ENCODE peak calls at places on chromosomes 3 and 15, in six cellular contexts. E, Z, Q, Y, U and C are unnamed samples.
A peak's percentile ranks its signal among the peaks of the same experiment; 100 is the strongest.

GRCh38 chr3:95172144-95172543 is 1109.3 kb downstream of the NSUN3 start:
- DNase-seq in Y (no peak), U (no peak), E (no peak), Q (no peak), Z (no peak), C (no peak)

GRCh38 chr3:13886593-13887129 is 6.8 kb upstream of the WNT7A start:
- DNase-seq in E (no peak), Z (no peak), U (no peak), Q (no peak), Y (no peak), C (no peak)

GRCh38 chr15:92884459-92884812 is 15.7 kb upstream of the CHD2 start:
- DNase-seq in Y (no peak), E (no peak), Z (no peak), U (no peak), Q (no peak), C (no peak)

GRCh38 chr3:58266577-58266976 is 29.0 kb downstream of the ABHD6 start:
- DNase-seq in U (no peak), Z (no peak), E (no peak), Y (no peak), Q (no peak), C (no peak)

GRCh38 chr15:25238126-25238525 is 200.7 kb downstream of the UBE3A start:
- DNase-seq in Y (no peak), Z (no peak), E (peak; percentile 57), U (no peak), Q (no peak), C (peak; percentile 63)

GRCh38 chr3:65344444-65344843 is 656.6 kb upstream of the ADAMTS9 start:
- DNase-seq in Q (no peak), Y (no peak), Z (no peak), U (no peak), E (no peak), C (no peak)

GRCh38 chr3:9498781-9499180 is 54.8 kb downstream of the LHFPL4 start:
- DNase-seq in E (no peak), U (no peak), Z (no peak), Q (no peak), Y (no peak), C (no peak)

GRCh38 chr15:85621096-85621495 is 173.6 kb downstream of the KLHL25 start:
- DNase-seq in Q (no peak), Z (no peak), U (no peak), E (no peak), Y (no peak), C (no peak)

GRCh38 chr15:40930430-40931299 is 1.5 kb downstream of the DLL4 start:
- DNase-seq in E (no peak), Y (no peak), U (peak; percentile 31), Q (no peak), Z (peak; percentile 82), C (peak; percentile 77)

GRCh38 chr3:65672876-65673815 is 365.6 kb downstream of the MAGI1 start:
- DNase-seq in Z (peak; percentile 52), Y (peak; percentile 65), U (peak; percentile 34), E (peak; percentile 71), Q (no peak), C (no peak)

GRCh38 chr3:112303811-112304325 is 9.9 kb upstream of the SLC9C1 start:
- DNase-seq in Y (no peak), Z (no peak), Q (no peak), U (peak; percentile 25), E (no peak), C (no peak)

GRCh38 chr3:39978293-39978692 is 168.9 kb downstream of the MYRIP start:
- DNase-seq in E (no peak), Y (no peak), Z (no peak), U (no peak), Q (no peak), C (no peak)

GRCh38 chr3:152176241-152176640 is 92.5 kb upstream of the MBNL1 start:
- DNase-seq in Y (no peak), Z (no peak), E (no peak), U (no peak), Q (no peak), C (no peak)

GRCh38 chr15:48337626-48338025 is 6.4 kb downstream of the DUT start:
- DNase-seq in E (no peak), Q (no peak), Z (no peak), Y (no peak), U (no peak), C (no peak)

GRCh38 chr15:78880242-78880533 is 7.5 kb downstream of the MORF4L1 start:
- DNase-seq in Y (no peak), Q (no peak), U (no peak), Z (no peak), E (no peak), C (no peak)

GRCh38 chr3:197031315-197032285 is 2.0 kb upstream of the MELTF start:
- DNase-seq in Z (peak; percentile 66), E (peak; percentile 87), U (peak; percentile 97), Q (peak; percentile 54), Y (peak; percentile 70), C (no peak)

GRCh38 chr3:153130312-153130977 is 31.6 kb upstream of the RAP2B start:
- DNase-seq in U (no peak), Y (no peak), Z (no peak), E (no peak), Q (no peak), C (no peak)

GRCh38 chr15:63583027-63583426 is 14.2 kb upstream of the FBXL22 start:
- DNase-seq in U (no peak), Z (no peak), Y (no peak), E (no peak), Q (no peak), C (no peak)

GRCh38 chr15:98755138-98755537 is 106.8 kb downstream of the IGF1R start:
- DNase-seq in Y (no peak), Q (no peak), Z (no peak), U (no peak), E (no peak), C (no peak)

GRCh38 chr15:70291696-70292510 is 194.2 kb upstream of the TLE3 start:
- DNase-seq in E (no peak), Y (no peak), Q (peak; percentile 51), Z (no peak), U (no peak), C (no peak)

GRCh38 chr15:49926731-49927130 is 192.3 kb downstream of the ATP8B4 start:
- DNase-seq in Y (no peak), U (no peak), E (no peak), Z (no peak), Q (no peak), C (no peak)

GRCh38 chr15:77042245-77042644 is 28.7 kb downstream of the TSPAN3 start:
- DNase-seq in Y (no peak), Q (no peak), U (no peak), E (no peak), Z (no peak), C (no peak)
- TF ChIP-seq CTCF in Y (no peak), Q (no peak), U (no peak), E (no peak), Z (no peak), C (no peak)

DNA sequence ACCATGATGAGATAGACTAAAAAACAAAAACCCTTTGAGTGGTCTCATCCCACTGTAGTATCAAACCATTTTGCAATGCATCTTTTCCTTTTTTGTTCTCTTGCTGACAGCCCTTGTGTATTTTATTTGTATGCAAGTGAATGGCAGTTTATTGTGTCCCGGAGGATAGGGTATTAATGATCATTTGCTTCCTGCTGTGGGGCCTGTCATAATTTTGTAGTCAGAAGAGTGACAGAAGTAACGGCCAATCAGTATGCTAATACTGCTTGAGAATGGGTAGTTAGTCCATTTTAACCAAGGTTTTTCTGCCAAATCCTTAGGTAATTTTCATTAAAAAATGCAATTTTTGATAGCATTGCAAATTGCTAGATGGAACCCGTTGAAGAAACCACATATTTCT is 75.5 kb upstream of the PLSCR5 start:
- DNase-seq in Q (no peak), E (no peak), Z (no peak), U (no peak), Y (no peak), C (no peak)
- TF ChIP-seq POLR2AphosphoS5 in Q (no peak), E (no peak), Z (no peak), U (no peak), Y (no peak), C (no peak)

DNA sequence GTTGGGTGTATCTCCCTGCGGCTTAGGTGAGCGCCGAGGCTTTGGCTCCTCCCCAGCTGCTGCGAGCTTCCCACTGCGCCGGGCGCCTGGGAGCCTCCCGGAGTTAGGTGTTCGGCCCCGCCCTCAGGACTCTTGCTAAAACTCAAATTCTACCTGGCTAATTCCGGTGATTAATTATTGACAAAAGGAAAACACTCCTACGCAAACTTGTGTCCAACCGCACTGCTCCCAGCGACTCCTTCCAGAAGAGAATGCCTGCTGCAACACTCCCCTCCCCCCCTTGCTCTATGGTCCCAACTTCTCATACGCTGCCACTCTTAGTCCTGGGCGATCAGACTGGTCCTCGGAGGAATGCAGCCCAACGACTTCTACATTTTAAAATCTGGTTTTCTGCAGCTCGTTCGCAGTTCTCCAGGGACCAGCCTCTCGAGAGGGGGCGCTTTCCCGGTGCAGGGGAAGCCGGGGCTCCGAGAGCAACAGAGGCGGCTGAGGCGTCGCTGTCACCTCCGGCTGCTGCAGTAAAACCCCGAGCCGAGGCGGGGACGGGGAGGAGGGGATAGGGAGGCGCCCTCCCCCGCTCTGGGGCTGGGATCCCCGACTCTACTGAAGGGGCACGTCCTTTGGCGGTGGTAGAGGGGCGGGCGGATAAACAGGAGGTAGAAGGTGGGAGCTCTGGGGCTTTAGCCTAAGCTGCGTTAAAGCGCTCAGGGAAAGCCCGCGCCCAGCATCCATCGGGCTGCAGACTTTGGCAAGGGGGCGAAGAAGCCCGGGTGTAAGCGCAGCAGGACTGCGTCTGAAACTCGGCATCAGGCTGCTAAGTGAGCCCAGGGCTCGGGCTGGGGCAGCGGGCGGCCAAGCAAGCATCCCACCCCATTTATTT is at the start of gene SPTSSB:
- DNase-seq in E (peak; percentile 54), U (no peak), Q (peak; percentile 28), Z (no peak), Y (peak; percentile 77), C (peak; percentile 80)
- TF ChIP-seq CTCF in E (no peak), U (no peak), Q (no peak), Z (no peak), Y (no peak), C (no peak)

GRCh38 chr3:7520593-7520992 is 659.7 kb downstream of the GRM7 start:
- DNase-seq in E (no peak), Y (no peak), Z (no peak), U (no peak), Q (no peak), C (no peak)
- TF ChIP-seq POLR2AphosphoS5 in E (no peak), Y (no peak), Z (no peak), U (no peak), Q (no peak), C (no peak)

DNA sequence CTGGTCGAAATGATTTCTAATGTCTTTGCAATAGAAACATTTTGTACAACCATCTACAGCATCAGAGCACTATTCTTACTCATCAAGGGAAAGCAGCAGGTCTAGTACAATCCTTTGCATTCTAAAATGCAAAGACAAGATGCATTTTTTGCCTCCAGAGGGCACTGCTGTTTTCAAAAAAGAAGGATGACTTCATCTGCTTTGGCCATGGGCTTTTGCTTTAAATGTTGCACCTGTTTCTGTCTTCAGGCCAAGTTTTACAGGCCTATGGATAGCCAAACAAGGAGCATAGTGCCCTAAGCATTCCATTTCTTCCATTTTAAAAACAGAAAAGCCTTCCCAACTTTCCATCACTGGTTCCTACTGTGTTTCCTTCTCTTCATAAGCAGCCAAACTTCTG is 3.4 kb downstream of the PARP9 start:
- DNase-seq in Q (no peak), Y (peak; percentile 55), E (no peak), U (peak; percentile 60), Z (no peak), C (no peak)
- TF ChIP-seq CTCF in Q (peak; percentile 44), Y (peak; percentile 49), E (peak; percentile 27), U (peak; percentile 83), Z (peak; percentile 65), C (peak; percentile 69)

GRCh38 chr3:121467085-121467484 is 78.7 kb downstream of the POLQ start:
- DNase-seq in Z (no peak), Q (no peak), U (no peak), Y (no peak), E (no peak), C (no peak)
- TF ChIP-seq POLR2AphosphoS5 in Z (no peak), Q (no peak), U (no peak), Y (no peak), E (no peak), C (no peak)